ENCODE peak calls at places on chromosome 9, in eight cellular contexts. C is IMR-90, R is bronchial epithelial cell, S is lung, I is fibroblast of villous mesenchyme, G is GM23338, Y is endothelial cell of umbilical vein, T is cardiac fibroblast. E is an unnamed sample.

GRCh38 chr9:134324359-134325095 is 1.7 kb upstream of the RXRA start:
- DNase-seq in Y (no peak), R (no peak), G (no peak), C (peak), T (peak), I (peak), S (no peak), E (peak)

GRCh38 chr9:126678989-126679388 is 65.3 kb downstream of the LMX1B start:
- DNase-seq in I (no peak), C (no peak), G (no peak), T (no peak), Y (no peak), S (no peak), R (peak), E (no peak)

GRCh38 chr9:1051286-1052118 is 1.3 kb downstream of the DMRT2 start:
- DNase-seq in I (no peak), R (peak), C (no peak), S (no peak), T (no peak), G (peak), Y (no peak), E (no peak)

GRCh38 chr9:130445268-130445983 is 665 bp downstream of the ASS1 start:
- DNase-seq in S (peak), T (peak), G (peak), I (peak), C (no peak), R (peak), Y (no peak), E (peak)

GRCh38 chr9:2000314-2000713 is 14.8 kb upstream of the SMARCA2 start:
- DNase-seq in T (no peak), C (no peak), I (no peak), Y (no peak), R (no peak), S (no peak), G (no peak), E (no peak)

GRCh38 chr9:126612813-126613641 is 701 bp upstream of the LMX1B start:
- DNase-seq in T (no peak), R (no peak), S (no peak), G (peak), C (no peak), I (no peak), Y (no peak), E (no peak)

GRCh38 chr9:6307551-6308096 is 20.6 kb upstream of the TPD52L3 start:
- DNase-seq in T (no peak), G (peak), R (no peak), C (no peak), S (no peak), Y (no peak), I (peak), E (no peak)

GRCh38 chr9:122350577-122351355 is 20.1 kb upstream of the PTGS1 start:
- DNase-seq in I (peak), S (peak), R (peak), T (peak), C (peak), G (peak), Y (peak), E (peak)

DNA sequence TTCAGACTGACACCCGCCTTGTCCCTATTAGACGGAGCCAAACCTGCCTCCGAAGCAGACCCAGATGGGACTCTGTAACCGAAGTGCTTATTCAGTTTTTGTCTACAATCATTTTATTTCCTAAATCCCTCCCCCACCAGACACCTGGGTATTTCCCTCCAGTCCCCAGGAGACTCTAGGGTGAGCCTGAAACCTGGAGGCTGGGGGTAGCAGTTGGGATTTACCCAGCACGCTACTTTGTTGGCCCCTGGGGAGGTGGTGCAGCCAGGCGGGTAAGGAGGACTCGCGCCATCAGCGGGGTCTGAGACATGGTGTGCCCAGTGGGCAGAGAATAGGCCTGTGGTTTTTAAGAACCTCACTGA is 1.3 kb upstream of the LHX2 start:
- DNase-seq in G (no peak), C (no peak), S (no peak), I (no peak), Y (no peak), R (no peak), T (no peak), E (no peak)
- H3K4me3 ChIP-seq in G (peak), C (no peak), S (no peak), I (no peak), Y (no peak), R (no peak), T (no peak), E (no peak)

DNA sequence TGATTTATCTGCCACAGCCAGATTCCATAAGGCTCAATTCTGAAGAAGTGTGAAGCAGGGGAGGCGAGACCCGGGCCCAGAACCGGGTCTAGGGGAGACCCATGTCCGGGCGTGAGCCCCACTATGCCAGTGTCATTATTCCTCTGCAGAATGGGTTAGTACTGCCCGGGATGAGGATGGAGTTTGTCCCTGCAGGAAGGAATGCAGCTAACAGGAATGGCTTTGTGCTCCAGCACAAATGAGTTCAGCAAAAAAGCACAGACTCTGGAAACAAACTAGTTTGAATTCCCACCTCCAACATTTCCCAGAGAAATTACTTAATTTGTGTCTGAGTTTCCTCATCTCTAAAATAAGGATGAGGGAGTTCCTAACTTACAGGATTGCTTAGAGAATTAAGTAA is 202.9 kb downstream of the SYK start:
- DNase-seq in Y (no peak), C (no peak), T (no peak), G (peak), R (no peak), I (no peak), S (no peak), E (no peak)
- TF ChIP-seq CTCF in Y (no peak), C (no peak), T (no peak), G (peak), R (no peak), I (no peak), S (no peak), E (no peak)

GRCh38 chr9:97312101-97312500 is 4.6 kb downstream of the CCDC180 start:
- DNase-seq in Y (no peak), S (no peak), G (no peak), C (no peak), I (no peak), R (no peak), T (no peak), E (no peak)
- H3K4me3 ChIP-seq in Y (no peak), S (no peak), G (no peak), C (no peak), I (no peak), R (no peak), T (no peak), E (no peak)

GRCh38 chr9:95875305-95876137 is at the start of gene ERCC6L2:
- DNase-seq in R (peak), I (peak), T (peak), Y (peak), S (peak), G (peak), C (peak), E (peak)
- TF ChIP-seq CTCF in R (no peak), I (no peak), T (no peak), Y (peak), S (no peak), G (no peak), C (no peak), E (no peak)

GRCh38 chr9:17005085-17005484 is 129.8 kb upstream of the CNTLN start:
- DNase-seq in I (peak), C (peak), T (peak), S (no peak), R (peak), Y (peak), G (peak), E (peak)
- H3K4me3 ChIP-seq in I (peak), C (no peak), T (no peak), S (no peak), R (no peak), Y (no peak), G (no peak), E (no peak)

DNA sequence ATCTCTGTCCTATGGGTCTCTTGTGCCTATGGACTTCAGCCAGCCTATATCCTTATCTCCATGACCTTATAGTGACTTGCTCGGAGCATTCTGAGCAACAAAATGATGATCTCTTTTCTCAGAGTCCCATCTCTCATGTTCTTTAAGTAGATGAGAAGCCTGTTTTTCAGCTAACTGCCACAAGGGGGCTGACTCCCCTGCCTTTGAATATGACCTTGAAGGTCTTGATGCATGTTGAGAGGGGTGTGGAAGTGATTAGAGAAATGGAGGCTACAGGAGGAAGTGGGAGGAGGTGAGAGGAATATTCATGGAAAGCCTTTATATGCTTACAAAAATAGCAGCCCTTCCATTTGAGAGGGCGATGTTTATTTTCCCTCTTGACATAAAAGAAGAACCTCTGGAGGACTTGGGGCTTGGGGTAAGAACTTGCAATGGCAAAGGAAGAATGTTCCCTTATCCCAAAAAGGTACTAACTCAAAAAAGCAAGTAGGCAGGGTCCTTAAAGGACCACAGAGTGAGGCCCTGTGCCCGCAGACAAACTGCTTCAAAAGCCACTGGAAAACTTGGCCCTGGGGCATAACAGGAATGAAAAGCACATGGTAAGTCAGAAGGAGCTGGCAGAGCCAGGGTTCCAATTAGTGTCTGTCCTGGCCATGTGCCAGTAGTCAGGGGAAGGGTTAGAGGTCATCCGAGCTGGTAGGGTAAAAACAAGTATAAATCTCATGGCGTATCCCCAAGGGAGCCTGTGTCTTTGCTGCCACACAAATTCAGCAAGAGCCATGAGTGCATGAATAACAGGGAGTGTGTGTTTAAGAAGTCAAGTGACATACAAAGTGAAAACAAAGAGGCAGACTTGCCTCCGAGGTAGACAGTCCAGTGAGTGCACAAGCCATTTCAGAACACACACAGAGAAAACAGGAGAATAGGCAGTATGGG is 39.1 kb downstream of the FGD3 start:
- DNase-seq in C (no peak), Y (no peak), S (no peak), G (peak), R (no peak), T (peak), I (no peak), E (no peak)
- TF ChIP-seq CTCF in C (peak), Y (peak), S (peak), G (peak), R (peak), T (peak), I (peak), E (peak)

DNA sequence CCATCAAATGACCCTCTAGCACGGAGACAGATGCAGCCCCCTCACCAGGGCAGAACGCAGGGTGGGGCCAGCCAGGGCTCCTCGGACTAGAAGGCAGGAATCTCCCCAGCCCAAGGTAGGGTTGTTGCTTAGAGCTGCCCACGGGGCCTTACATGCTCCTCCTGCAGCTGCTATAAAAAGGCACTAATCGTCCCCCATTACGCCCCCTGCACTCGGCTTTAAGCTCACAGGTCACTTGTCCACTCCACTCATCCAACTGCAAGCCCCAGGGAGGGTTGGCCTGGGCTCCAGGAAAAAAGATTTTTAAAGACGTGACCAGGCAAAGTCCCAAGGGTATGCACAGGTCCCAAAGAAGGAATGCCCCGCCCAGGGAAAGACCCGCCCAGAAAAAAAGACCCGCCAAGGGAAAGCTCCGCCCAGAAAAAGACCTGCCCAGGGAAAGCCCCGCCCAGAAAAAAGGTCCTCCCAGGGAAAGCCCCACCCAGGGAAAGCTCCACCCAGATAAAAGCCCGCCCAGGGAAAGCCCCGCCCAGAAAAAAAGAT is 11.1 kb downstream of the GRIN1 start:
- DNase-seq in R (no peak), T (no peak), Y (no peak), C (no peak), I (no peak), S (no peak), G (peak), E (no peak)
- H3K4me3 ChIP-seq in R (no peak), T (no peak), Y (no peak), C (no peak), I (no peak), S (no peak), G (no peak), E (no peak)

GRCh38 chr9:87711857-87712800 is 13.8 kb upstream of the CTSL start:
- DNase-seq in Y (peak), T (peak), S (no peak), G (peak), I (peak), C (peak), R (peak), E (no peak)

GRCh38 chr9:87707805-87708500 is 18.0 kb upstream of the CTSL start:
- DNase-seq in G (no peak), R (no peak), I (peak), C (peak), S (no peak), Y (no peak), T (peak), E (no peak)

GRCh38 chr9:87706066-87706739 is 19.7 kb upstream of the CTSL start:
- DNase-seq in S (peak), R (no peak), I (no peak), C (no peak), G (no peak), T (no peak), Y (no peak), E (no peak)

GRCh38 chr9:87710448-87710847 is 15.5 kb upstream of the CTSL start:
- DNase-seq in S (no peak), Y (no peak), T (no peak), C (no peak), G (no peak), I (no peak), R (no peak), E (no peak)

GRCh38 chr9:87708989-87709706 is 16.8 kb upstream of the CTSL start:
- DNase-seq in R (no peak), T (no peak), C (no peak), G (no peak), I (no peak), Y (no peak), S (no peak), E (no peak)
- TF ChIP-seq CTCF in R (no peak), T (no peak), C (no peak), G (no peak), I (no peak), Y (no peak), S (no peak), E (no peak)

DNA sequence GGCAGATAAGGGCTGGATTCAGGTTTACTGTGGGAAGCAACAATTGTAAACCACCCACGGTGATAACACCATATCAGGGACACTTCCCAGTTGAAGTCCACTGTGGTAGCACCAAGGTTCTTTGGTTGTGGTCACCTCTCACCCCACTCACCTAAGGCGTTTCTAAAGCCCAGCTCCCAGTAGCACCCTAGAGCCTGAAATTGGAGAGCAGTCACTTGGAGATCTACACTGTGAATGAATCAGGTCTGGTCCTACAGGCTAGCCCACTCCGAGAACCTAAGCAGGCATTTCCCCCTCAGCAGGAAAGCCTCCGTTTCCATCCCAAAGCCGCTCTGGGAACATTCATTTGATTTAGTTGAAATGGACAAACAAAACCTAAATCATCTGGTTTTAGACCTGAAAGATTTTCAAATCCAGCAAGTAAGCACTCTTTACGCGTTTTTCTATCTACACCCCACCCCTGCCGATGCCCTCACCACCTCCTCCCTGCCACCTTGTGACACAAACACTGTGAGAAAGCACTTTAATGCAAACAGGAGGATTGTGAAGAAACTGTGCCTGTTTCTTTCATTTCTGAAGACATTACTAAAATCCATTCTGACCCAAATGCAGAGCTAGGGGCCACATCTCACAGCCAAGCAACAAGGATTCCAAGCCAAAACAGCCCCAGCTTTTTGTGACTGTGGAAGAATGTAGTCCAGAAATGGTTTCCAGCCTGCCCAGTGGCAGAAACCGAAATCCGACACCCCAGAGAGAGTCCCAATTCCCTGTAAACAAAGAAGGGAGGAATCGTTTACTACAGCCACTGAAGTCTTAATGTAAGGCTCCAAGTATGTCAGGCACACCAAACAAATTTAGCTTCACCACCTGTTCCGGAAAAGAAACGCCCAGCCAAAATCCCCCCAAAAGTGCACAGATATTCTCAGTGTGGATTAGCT is 191.0 kb downstream of the TTC39B start:
- DNase-seq in G (peak), T (no peak), S (no peak), C (no peak), R (no peak), I (no peak), Y (no peak), E (no peak)
- H3K4me3 ChIP-seq in G (no peak), T (no peak), S (no peak), C (no peak), R (no peak), I (peak), Y (no peak), E (no peak)